ENCODE peak calls at places on chromosomes 12 and 14, in six cellular contexts. A is IMR-90, C is T-cell, F is AG04450, Y is fibroblast of the conjunctiva, W is ascending aorta. I is an unnamed sample.

GRCh38 chr12:65524666-65525065 is 246.2 kb downstream of the MSRB3 start:
- DNase-seq in F (no peak), W (no peak), C (no peak), A (peak; percentile 89), Y (no peak), I (peak; percentile 69)

GRCh38 chr12:94898388-94898787 is 105.1 kb downstream of the NDUFA12 start:
- DNase-seq in W (no peak), Y (peak; percentile 3), F (no peak), C (no peak), A (no peak), I (no peak)

GRCh38 chr12:102169922-102170698 is 27.5 kb downstream of the PMCH start:
- DNase-seq in C (no peak), W (no peak), Y (no peak), A (peak; percentile 63), F (no peak), I (no peak)

GRCh38 chr12:51070004-51070403 is 13.4 kb downstream of the CSRNP2 start:
- DNase-seq in A (peak; percentile 49), F (no peak), C (no peak), Y (peak; percentile 79), W (no peak), I (no peak)

GRCh38 chr12:110794623-110795280 is 52.0 kb upstream of the CCDC63 start:
- DNase-seq in C (no peak), A (no peak), F (no peak), W (no peak), Y (peak; percentile 13), I (no peak)

GRCh38 chr12:88860846-88861245 is 280.6 kb upstream of the KITLG start:
- DNase-seq in Y (no peak), F (no peak), C (no peak), W (no peak), A (no peak), I (no peak)

GRCh38 chr12:21521541-21521940 is 4.6 kb upstream of the SPX start:
- DNase-seq in W (no peak), A (no peak), Y (no peak), F (no peak), C (no peak), I (no peak)

GRCh38 chr14:51442513-51443175 is 202.6 kb downstream of the TMX1 start:
- DNase-seq in A (peak; percentile 99), W (peak; percentile 75), F (peak; percentile 91), C (no peak), Y (peak; percentile 90), I (peak; percentile 83)

GRCh38 chr12:47973870-47974269 is 10.5 kb downstream of the TMEM106C start:
- DNase-seq in W (no peak), Y (no peak), A (no peak), F (no peak), C (no peak), I (no peak)

GRCh38 chr12:19474147-19474546 is 34.9 kb downstream of the AEBP2 start:
- DNase-seq in F (no peak), W (no peak), Y (no peak), C (no peak), A (no peak), I (no peak)

GRCh38 chr14:79271122-79271521 is 940.2 kb downstream of the DIO2 start:
- DNase-seq in F (no peak), W (no peak), Y (no peak), C (no peak), A (no peak), I (no peak)

GRCh38 chr12:26017484-26018211 is 59.2 kb downstream of the RASSF8 start:
- DNase-seq in A (peak; percentile 36), Y (no peak), C (no peak), F (no peak), W (no peak), I (no peak)

GRCh38 chr12:28024231-28024995 is 51.9 kb upstream of the PTHLH start:
- DNase-seq in W (no peak), Y (no peak), A (peak; percentile 92), C (no peak), F (peak; percentile 36), I (no peak)

GRCh38 chr12:56684745-56685369 is 3.2 kb downstream of the PTGES3 start:
- DNase-seq in W (peak; percentile 31), Y (no peak), A (no peak), F (no peak), C (no peak), I (no peak)

GRCh38 chr12:106000376-106001104 is 138.2 kb downstream of the NUAK1 start:
- DNase-seq in F (no peak), Y (no peak), C (no peak), A (no peak), W (no peak), I (no peak)

GRCh38 chr12:120887253-120888043 is 16.7 kb downstream of the SPPL3 start:
- DNase-seq in F (no peak), Y (no peak), C (no peak), A (no peak), W (no peak), I (no peak)

GRCh38 chr12:14396071-14396470 is 30.6 kb downstream of the ATF7IP start:
- DNase-seq in C (no peak), A (peak; percentile 28), F (no peak), Y (no peak), W (no peak), I (no peak)

GRCh38 chr14:77170045-77170444 is 11.6 kb upstream of the TMEM63C start:
- DNase-seq in F (no peak), Y (no peak), W (no peak), A (no peak), C (no peak), I (no peak)

GRCh38 chr14:71319646-71320045 is 412.4 kb downstream of the PCNX1 start:
- DNase-seq in A (peak; percentile 36), W (no peak), C (no peak), F (no peak), Y (no peak), I (no peak)

GRCh38 chr12:124130717-124131670 is 158.0 kb downstream of the ZNF664 start:
- DNase-seq in W (no peak), C (no peak), F (no peak), A (no peak), Y (no peak), I (no peak)

GRCh38 chr12:121451931-121452330 is 52.0 kb downstream of the RNF34 start:
- DNase-seq in W (no peak), C (no peak), Y (no peak), A (no peak), F (no peak), I (no peak)

GRCh38 chr12:76375939-76376338 is 27.7 kb upstream of the BBS10 start:
- DNase-seq in A (peak; percentile 2), C (no peak), F (no peak), Y (no peak), W (no peak), I (no peak)

GRCh38 chr12:92538970-92539749 is 163.6 kb upstream of the PLEKHG7 start:
- DNase-seq in C (no peak), A (peak; percentile 80), W (no peak), F (peak; percentile 37), Y (peak; percentile 17), I (no peak)

GRCh38 chr14:47710581-47710980 is 35.2 kb upstream of the MDGA2 start:
- DNase-seq in Y (no peak), C (no peak), A (no peak), W (no peak), F (no peak), I (no peak)

GRCh38 chr14:64186231-64187129 is 107.7 kb downstream of the ESR2 start:
- DNase-seq in A (no peak), C (no peak), Y (no peak), F (no peak), W (no peak), I (no peak)

GRCh38 chr12:24349051-24349780 is 399.7 kb upstream of the SOX5 start:
- DNase-seq in F (no peak), C (no peak), A (no peak), Y (no peak), W (no peak), I (no peak)

GRCh38 chr14:101616202-101616601 is 54.9 kb downstream of the DIO3 start:
- DNase-seq in C (no peak), Y (no peak), A (no peak), F (no peak), W (no peak), I (no peak)

I was measured in AG09319.